ENCODE peak calls at places on chromosomes 4 and X, in five cellular contexts. E, H, R, Y and K are unnamed samples.

GRCh38 chr4:69763233-69763632 is 2.8 kb upstream of the SULT1B1 start:
- DNase-seq in R (no peak), Y (no peak), H (no peak), E (peak; percentile 62), K (no peak)

GRCh38 chr4:186643501-186644315 is 79.9 kb downstream of the FAT1 start:
- DNase-seq in H (no peak), R (no peak), Y (peak; percentile 85), E (peak; percentile 78), K (peak; percentile 74)

GRCh38 chr4:187474238-187474637 is 521.3 kb upstream of the ZFP42 start:
- DNase-seq in Y (no peak), R (no peak), E (no peak), H (no peak), K (no peak)

GRCh38 chrX:21131786-21132185 is 242.4 kb upstream of the CNKSR2 start:
- DNase-seq in H (no peak), R (no peak), E (no peak), Y (peak; percentile 78), K (no peak)

GRCh38 chr4:123114915-123115756 is 192.7 kb upstream of the NUDT6 start:
- DNase-seq in E (no peak), R (peak; percentile 73), H (no peak), Y (no peak), K (no peak)

GRCh38 chr4:113384600-113384999 is 335.1 kb downstream of the ANK2 start:
- DNase-seq in R (no peak), H (no peak), E (no peak), Y (peak; percentile 69), K (peak; percentile 74)

GRCh38 chrX:148310402-148311200 is 189.8 kb upstream of the AFF2 start:
- DNase-seq in E (no peak), R (no peak), Y (no peak), H (no peak), K (no peak)

GRCh38 chr4:44978035-44978434 is 251.7 kb upstream of the GNPDA2 start:
- DNase-seq in H (no peak), Y (no peak), R (no peak), E (no peak), K (no peak)

GRCh38 chr4:109815151-109816081 is at the start of gene GAR1:
- DNase-seq in H (peak; percentile 91), Y (peak; percentile 95), R (peak; percentile 94), E (peak; percentile 95), K (peak; percentile 95)

GRCh38 chr4:112813790-112814189 is 176.8 kb downstream of the LARP7 start:
- DNase-seq in H (no peak), E (no peak), Y (peak; percentile 84), R (no peak), K (peak; percentile 72)

GRCh38 chr4:8840006-8840793 is 31.4 kb downstream of the HMX1 start:
- DNase-seq in H (no peak), E (no peak), Y (no peak), R (peak; percentile 59), K (no peak)

GRCh38 chr4:62087706-62088105 is 887.6 kb downstream of the ADGRL3 start:
- DNase-seq in R (no peak), E (no peak), Y (no peak), H (no peak), K (no peak)

GRCh38 chr4:137359691-137360315 is 172.5 kb downstream of the PCDH18 start:
- DNase-seq in R (no peak), H (no peak), Y (no peak), E (no peak), K (peak; percentile 14)

GRCh38 chrX:123422875-123423274 is 238.8 kb downstream of the GRIA3 start:
- DNase-seq in R (no peak), E (no peak), H (no peak), Y (peak; percentile 17), K (peak; percentile 47)

GRCh38 chrX:144275403-144275802 is 391.5 kb downstream of the UBE2NL start:
- DNase-seq in Y (no peak), E (no peak), H (no peak), R (no peak), K (no peak)

GRCh38 chr4:46852839-46853238 is 56.2 kb downstream of the COX7B2 start:
- DNase-seq in Y (no peak), E (no peak), R (no peak), H (no peak), K (no peak)

GRCh38 chr4:27005512-27006246 is 145.0 kb downstream of the STIM2 start:
- DNase-seq in Y (peak; percentile 70), H (no peak), E (no peak), R (no peak), K (peak; percentile 73)

GRCh38 chr4:143386812-143387211 is 50.1 kb downstream of the GAB1 start:
- DNase-seq in Y (peak; percentile 69), R (no peak), H (no peak), E (no peak), K (no peak)

GRCh38 chr4:16846520-16847117 is 51.8 kb downstream of the LDB2 start:
- DNase-seq in H (no peak), E (no peak), Y (no peak), R (no peak), K (no peak)

GRCh38 chrX:108304210-108304609 is 134.0 kb downstream of the COL4A6 start:
- DNase-seq in R (no peak), E (no peak), Y (peak; percentile 81), H (no peak), K (no peak)

GRCh38 chrX:134247492-134247891 is 10.5 kb downstream of the CCDC160 start:
- DNase-seq in E (no peak), Y (no peak), H (no peak), R (no peak), K (no peak)

GRCh38 chrX:9980927-9981326 is 13.8 kb downstream of the CLDN34 start:
- DNase-seq in H (no peak), E (no peak), R (no peak), Y (no peak), K (no peak)

GRCh38 chr4:147782087-147782781 is 50.3 kb downstream of the ARHGAP10 start:
- DNase-seq in R (no peak), H (no peak), Y (peak; percentile 71), E (no peak), K (peak; percentile 69)

GRCh38 chrX:100615015-100615414 is 21.6 kb downstream of the TSPAN6 start:
- DNase-seq in E (peak; percentile 35), Y (peak; percentile 62), H (no peak), R (no peak), K (peak; percentile 61)

GRCh38 chrX:440636-441035 is 53.9 kb upstream of the PPP2R3B start:
- DNase-seq in Y (no peak), E (no peak), R (peak; percentile 55), H (no peak), K (no peak)

GRCh38 chrX:113124693-113125092 is 284.1 kb upstream of the AMOT start:
- DNase-seq in E (no peak), Y (no peak), R (no peak), H (no peak), K (no peak)

GRCh38 chr4:177008071-177008835 is 215.5 kb upstream of the VEGFC start:
- DNase-seq in E (no peak), Y (peak; percentile 49), H (no peak), R (no peak), K (peak; percentile 72)

GRCh38 chr4:99437686-99438577 is 2.8 kb upstream of the ADH7 start:
- DNase-seq in H (peak; percentile 50), E (no peak), Y (no peak), R (no peak), K (no peak)

GRCh38 chr4:138184881-138185280 is 57.3 kb downstream of the SLC7A11 start:
- DNase-seq in H (no peak), Y (peak; percentile 50), R (no peak), E (no peak), K (no peak)

GRCh38 chr4:173919861-173920260 is 363.6 kb downstream of the FBXO8 start:
- DNase-seq in Y (no peak), E (no peak), R (no peak), H (no peak), K (no peak)

GRCh38 chrX:50988649-50989048 is 78.1 kb downstream of the BMP15 start:
- DNase-seq in Y (peak; percentile 7), E (no peak), R (no peak), H (no peak), K (peak; percentile 20)